ENCODE peak calls at places on chromosomes 12 and 14, in seven cellular contexts. U is H1, Q is HepG2, O is SK-N-SH, K is K562, P is GM12878, S is GM12891. F is an unnamed sample.

GRCh38 chr12:7935773-7936581 is at the start of gene SLC2A3:
- DNase-seq in U (peak; percentile 76), Q (peak; percentile 84), O (peak; percentile 43), K (peak; percentile 74), P (peak; percentile 65), S (peak; percentile 47), F (peak; percentile 33)

GRCh38 chr14:99447739-99448138 is 32.9 kb downstream of the SETD3 start:
- DNase-seq in U (no peak), Q (no peak), O (no peak), K (no peak), P (no peak), S (no peak), F (no peak)

GRCh38 chr14:36857136-36857535 is 195.5 kb downstream of the PAX9 start:
- DNase-seq in U (no peak), Q (no peak), O (no peak), K (no peak), P (no peak), S (no peak), F (no peak)

GRCh38 chr14:32693114-32693513 is 245.6 kb upstream of the NPAS3 start:
- DNase-seq in U (no peak), Q (no peak), O (no peak), K (no peak), P (no peak), S (no peak), F (no peak)

GRCh38 chr14:56482306-56482705 is 97.3 kb upstream of the TMEM260 start:
- DNase-seq in U (peak; percentile 64), Q (no peak), O (no peak), K (peak; percentile 11), P (no peak), S (no peak), F (no peak)

GRCh38 chr12:22014783-22015144 is 31.3 kb upstream of the CMAS start:
- DNase-seq in U (no peak), Q (no peak), O (no peak), K (no peak), P (no peak), S (no peak), F (no peak)

GRCh38 chr12:116150001-116150400 is 127.5 kb downstream of the MED13L start:
- DNase-seq in U (no peak), Q (no peak), O (peak; percentile 54), K (no peak), P (no peak), S (no peak), F (no peak)

GRCh38 chr12:1834186-1834925 is 14.0 kb downstream of the LRTM2 start:
- DNase-seq in U (no peak), Q (no peak), O (no peak), K (no peak), P (no peak), S (no peak), F (no peak)

GRCh38 chr14:77641534-77642341 is 25.3 kb upstream of the SPTLC2 start:
- DNase-seq in U (no peak), Q (no peak), O (no peak), K (no peak), P (peak; percentile 16), S (no peak), F (peak; percentile 61)

GRCh38 chr14:70735043-70735442 is 74.3 kb downstream of the MAP3K9 start:
- DNase-seq in U (no peak), Q (no peak), O (peak; percentile 82), K (no peak), P (no peak), S (no peak), F (no peak)

GRCh38 chr12:11884661-11885060 is 186.1 kb upstream of the BCL2L14 start:
- DNase-seq in U (no peak), Q (peak; percentile 33), O (no peak), K (no peak), P (no peak), S (no peak), F (no peak)

GRCh38 chr12:42892702-42893101 is 303.2 kb upstream of the PRICKLE1 start:
- DNase-seq in U (no peak), Q (no peak), O (no peak), K (no peak), P (no peak), S (no peak), F (no peak)

GRCh38 chr12:3698218-3698974 is 54.5 kb downstream of the CRACR2A start:
- DNase-seq in U (no peak), Q (no peak), O (peak; percentile 48), K (no peak), P (no peak), S (no peak), F (no peak)

GRCh38 chr14:23376477-23377200 is at the start of gene CMTM5:
- DNase-seq in U (peak; percentile 71), Q (no peak), O (no peak), K (no peak), P (no peak), S (no peak), F (no peak)

GRCh38 chr14:106840258-106840657 is 1313.9 kb downstream of the TMEM121 start:
- DNase-seq in U (no peak), Q (no peak), O (no peak), K (no peak), P (no peak), S (no peak), F (no peak)

GRCh38 chr14:98183556-98183955 is 1088.4 kb downstream of the BCL11B start:
- DNase-seq in U (no peak), Q (no peak), O (no peak), K (no peak), P (no peak), S (no peak), F (no peak)

GRCh38 chr14:80150301-80150700 is 61.0 kb downstream of the DIO2 start:
- DNase-seq in U (no peak), Q (no peak), O (no peak), K (no peak), P (no peak), S (no peak), F (no peak)
- TF ChIP-seq POLR2AphosphoS5 in U (no peak), Q (no peak), O (no peak), K (no peak), P (no peak), S (no peak), F (no peak)

GRCh38 chr12:6310771-6311610 is 509 bp downstream of the PLEKHG6 start:
- DNase-seq in U (peak; percentile 89), Q (no peak), O (no peak), K (peak; percentile 60), P (no peak), S (no peak), F (no peak)
- TF ChIP-seq TAF1 in U (no peak), Q (no peak), O (no peak), K (no peak), P (no peak), S (no peak), F (no peak)

GRCh38 chr12:66301944-66302826 is at the start of gene HELB:
- DNase-seq in U (peak; percentile 96), Q (peak; percentile 96), O (peak; percentile 91), K (peak; percentile 97), P (peak; percentile 88), S (peak; percentile 61), F (peak; percentile 63)
- TF ChIP-seq POLR2AphosphoS5 in U (peak; percentile 87), Q (peak; percentile 89), O (peak; percentile 71), K (peak; percentile 75), P (peak; percentile 94), S (peak; percentile 88), F (peak; percentile 92)

GRCh38 chr12:64178122-64178521 is 44.0 kb downstream of the KICS2 start:
- DNase-seq in U (no peak), Q (no peak), O (no peak), K (no peak), P (no peak), S (no peak), F (no peak)
- TF ChIP-seq TAF1 in U (no peak), Q (no peak), O (no peak), K (no peak), P (no peak), S (no peak), F (no peak)

DNA sequence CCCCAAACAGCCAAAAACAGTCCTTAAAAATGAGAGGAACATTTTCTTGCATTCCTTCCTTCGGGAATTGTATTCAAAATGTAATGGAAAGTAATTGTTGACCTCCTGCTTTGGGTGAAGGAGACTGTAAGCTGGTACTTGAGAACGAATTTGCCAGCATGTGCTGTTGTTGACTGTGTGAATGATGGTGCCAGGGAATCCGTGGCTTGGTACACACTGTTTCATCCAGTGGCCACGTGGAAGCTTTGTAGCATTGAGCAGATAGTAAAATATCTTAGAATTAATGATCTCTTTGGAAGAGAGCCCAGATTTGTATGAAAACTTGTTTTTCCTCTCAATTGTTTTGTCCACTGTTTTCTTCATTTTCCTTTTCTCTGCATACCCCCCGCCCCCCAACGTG is 1.7 kb downstream of the ASCL4 start:
- DNase-seq in U (no peak), Q (no peak), O (no peak), K (no peak), P (no peak), S (no peak), F (no peak)
- TF ChIP-seq POLR2AphosphoS5 in U (no peak), Q (no peak), O (no peak), K (no peak), P (no peak), S (no peak), F (no peak)

GRCh38 chr14:95195031-95195430 is 37.7 kb upstream of the DICER1 start:
- DNase-seq in U (no peak), Q (no peak), O (no peak), K (no peak), P (no peak), S (no peak), F (no peak)
- TF ChIP-seq TAF1 in U (no peak), Q (no peak), O (no peak), K (no peak), P (no peak), S (no peak), F (no peak)